ENCODE peak calls at places on chromosomes 13 and 19, in eight cellular contexts. O is fibroblast of mammary gland; S is body of pancreas; Q is heart left ventricle; F is ovary; V is HCT116; U is CD8-positive, alpha-beta T cell; N is neural crest cell. M is an unnamed sample.
A peak's percentile ranks its signal among the peaks of the same experiment; 100 is the strongest.

GRCh38 chr19:2455481-2456300 is 1.1 kb downstream of the LMNB2 start:
- DNase-seq in O (no peak), S (peak; percentile 32), Q (peak; percentile 68), F (no peak), V (no peak), U (peak; percentile 61), N (no peak), M (no peak)

GRCh38 chr13:28533441-28534166 is 38.7 kb upstream of the FLT1 start:
- DNase-seq in O (no peak), S (no peak), Q (no peak), F (no peak), V (no peak), U (no peak), N (no peak), M (no peak)

GRCh38 chr13:91132786-91133185 is 214.7 kb upstream of the MIR17HG start:
- DNase-seq in O (no peak), S (no peak), Q (no peak), F (no peak), V (no peak), U (no peak), N (no peak), M (no peak)

GRCh38 chr19:43519436-43520088 is 7.4 kb downstream of the ETHE1 start:
- DNase-seq in O (peak; percentile 91), S (peak; percentile 82), Q (peak; percentile 82), F (peak; percentile 72), V (peak; percentile 74), U (peak; percentile 81), N (peak; percentile 81), M (peak; percentile 81)

GRCh38 chr13:79090552-79091159 is 315.4 kb downstream of the RBM26 start:
- DNase-seq in O (no peak), S (no peak), Q (no peak), F (no peak), V (no peak), U (no peak), N (no peak), M (no peak)

GRCh38 chr13:97226788-97227627 is 4.9 kb downstream of the MBNL2 start:
- DNase-seq in O (no peak), S (peak; percentile 37), Q (no peak), F (no peak), V (no peak), U (peak; percentile 55), N (no peak), M (peak; percentile 46)

GRCh38 chr13:25901460-25902376 is 150.1 kb downstream of the SHISA2 start:
- DNase-seq in O (peak; percentile 8), S (no peak), Q (no peak), F (no peak), V (no peak), U (peak; percentile 49), N (no peak), M (no peak)

GRCh38 chr19:45790942-45791341 is 1.7 kb downstream of the DMWD start:
- DNase-seq in O (no peak), S (no peak), Q (no peak), F (no peak), V (no peak), U (no peak), N (no peak), M (no peak)

GRCh38 chr19:55913643-55914268 is 18.4 kb downstream of the NLRP13 start:
- DNase-seq in O (no peak), S (no peak), Q (no peak), F (no peak), V (peak; percentile 13), U (no peak), N (no peak), M (no peak)

GRCh38 chr13:111912453-111912866 is 154.5 kb upstream of the SOX1 start:
- DNase-seq in O (no peak), S (no peak), Q (no peak), F (no peak), V (no peak), U (no peak), N (no peak), M (no peak)

GRCh38 chr13:80133631-80134083 is 207.3 kb downstream of the SPRY2 start:
- DNase-seq in O (peak; percentile 27), S (no peak), Q (no peak), F (no peak), V (no peak), U (no peak), N (no peak), M (no peak)

GRCh38 chr13:98813993-98814392 is 61.5 kb upstream of the SLC15A1 start:
- DNase-seq in O (peak; percentile 36), S (no peak), Q (no peak), F (no peak), V (no peak), U (no peak), N (no peak), M (no peak)

GRCh38 chr13:50141660-50142010 is 126.4 kb downstream of the KCNRG start:
- DNase-seq in O (no peak), S (no peak), Q (no peak), F (no peak), V (no peak), U (no peak), N (no peak), M (no peak)

GRCh38 chr13:51523082-51523518 is 61.2 kb upstream of the WDFY2 start:
- DNase-seq in O (peak; percentile 88), S (peak; percentile 16), Q (no peak), F (no peak), V (no peak), U (peak; percentile 32), N (no peak), M (no peak)

GRCh38 chr19:17348700-17349099 is 11.3 kb downstream of the GTPBP3 start:
- DNase-seq in O (peak; percentile 67), S (peak; percentile 30), Q (peak; percentile 81), F (no peak), V (no peak), U (no peak), N (no peak), M (peak; percentile 45)

GRCh38 chr13:111943229-111943795 is 123.6 kb upstream of the SOX1 start:
- DNase-seq in O (no peak), S (no peak), Q (no peak), F (no peak), V (no peak), U (no peak), N (no peak), M (no peak)

GRCh38 chr19:58274771-58275199 is 4.0 kb upstream of the ZNF8 start:
- DNase-seq in O (peak; percentile 59), S (no peak), Q (no peak), F (no peak), V (no peak), U (no peak), N (no peak), M (no peak)

GRCh38 chr13:44904982-44905381 is 84.3 kb downstream of the NUFIP1 start:
- DNase-seq in O (peak; percentile 98), S (peak; percentile 23), Q (no peak), F (peak; percentile 51), V (no peak), U (no peak), N (no peak), M (no peak)
- TF ChIP-seq CTCF in O (no peak), S (no peak), Q (no peak), F (no peak), V (no peak), U (no peak), N (no peak), M (no peak)

GRCh38 chr13:29693297-29693945 is 97.9 kb upstream of the SLC7A1 start:
- DNase-seq in O (no peak), S (peak; percentile 94), Q (no peak), F (no peak), V (no peak), U (no peak), N (no peak), M (no peak)
- TF ChIP-seq CTCF in O (no peak), S (no peak), Q (no peak), F (no peak), V (no peak), U (no peak), N (no peak), M (no peak)

GRCh38 chr13:106036870-106037269 is 498.6 kb downstream of the EFNB2 start:
- DNase-seq in O (no peak), S (no peak), Q (no peak), F (no peak), V (peak; percentile 6), U (no peak), N (no peak), M (no peak)
- TF ChIP-seq CTCF in O (no peak), S (no peak), Q (no peak), F (no peak), V (peak; percentile 47), U (no peak), N (no peak), M (no peak)

GRCh38 chr13:32790731-32791130 is 204.5 kb downstream of the PDS5B start:
- DNase-seq in O (peak; percentile 5), S (no peak), Q (no peak), F (no peak), V (no peak), U (no peak), N (no peak), M (no peak)
- TF ChIP-seq CTCF in O (no peak), S (no peak), Q (no peak), F (no peak), V (peak; percentile 19), U (no peak), N (no peak), M (peak; percentile 35)

GRCh38 chr19:54430306-54431254 is 15.3 kb downstream of the TTYH1 start:
- DNase-seq in O (no peak), S (peak; percentile 70), Q (peak; percentile 83), F (no peak), V (peak; percentile 21), U (peak; percentile 36), N (peak; percentile 74), M (peak; percentile 83)
- TF ChIP-seq CTCF in O (no peak), S (peak; percentile 40), Q (peak; percentile 52), F (no peak), V (no peak), U (peak; percentile 13), N (peak; percentile 52), M (no peak)

M was measured in endothelial cell.